ENCODE peak calls at places on chromosomes 5 and 9, in six cellular contexts. T is NCI-H187 treated with DMSO at 0.1 percent for 48 hours; Z is skeletal muscle cell; H is activated T-helper 1 cell treated with Interleukin-2 at 50 U/mL for 16 hours; D is stimulated activated CD8-positive, alpha-beta memory T cell treated with anti-CD3 and anti-CD28 coated beads, Interleukin-15, amount 100 ng/mL, for 1 hour; F is AG09319. K is an unnamed sample.

GRCh38 chr5:151066920-151067319 is 13.9 kb downstream of the TNIP1 start:
- DNase-seq in T (no peak), Z (no peak), H (no peak), D (no peak), F (no peak), K (no peak)

GRCh38 chr5:130885027-130885426 is 280.0 kb downstream of the HINT1 start:
- DNase-seq in T (no peak), Z (no peak), H (no peak), D (no peak), F (no peak), K (no peak)

GRCh38 chr9:2298217-2298616 is 283.1 kb downstream of the SMARCA2 start:
- DNase-seq in T (no peak), Z (no peak), H (no peak), D (no peak), F (no peak), K (no peak)

GRCh38 chr5:140190868-140191209 is 15.9 kb downstream of the CYSTM1 start:
- DNase-seq in T (no peak), Z (no peak), H (no peak), D (no peak), F (no peak), K (no peak)

GRCh38 chr9:76634356-76635054 is 129.7 kb upstream of the PCA3 start:
- DNase-seq in T (no peak), Z (no peak), H (no peak), D (no peak), F (peak), K (no peak)

GRCh38 chr5:7754997-7755596 is 95.8 kb downstream of the CFAP90 start:
- DNase-seq in T (peak), Z (no peak), H (no peak), D (no peak), F (no peak), K (no peak)

GRCh38 chr5:154276932-154277331 is 86.4 kb downstream of the GALNT10 start:
- DNase-seq in T (no peak), Z (peak), H (no peak), D (no peak), F (peak), K (no peak)

GRCh38 chr5:116731432-116731831 is 156.8 kb upstream of the SEMA6A start:
- DNase-seq in T (no peak), Z (no peak), H (no peak), D (no peak), F (no peak), K (no peak)

GRCh38 chr5:57033103-57033502 is 81.2 kb upstream of the MIER3 start:
- DNase-seq in T (no peak), Z (no peak), H (no peak), D (no peak), F (no peak), K (no peak)

K was measured in memory B cell.